ENCODE peak calls at places on chromosomes 12 and 14, in ten cellular contexts. R is BJ; J is NCI-H1105; B is NCI-H226; N is omental fat pad; F is activated naive CD4-positive, alpha-beta T cell treated with anti-CD3 and anti-CD28 coated beads, Interleukin-2, amount 10 ng/mL, durations not matched to agents 7 days and 5 days; U is OCI-LY7; X is activated CD8-positive, alpha-beta memory T cell treated with anti-CD3 and anti-CD28 coated beads for 4 hours; P is astrocyte of the spinal cord; D is KBM-7. A is an unnamed sample.

GRCh38 chr12:70049596-70050360 is 193.5 kb upstream of the CNOT2 start:
- DNase-seq in D (no peak), X (peak), U (peak), F (no peak), N (no peak), B (no peak), R (no peak), J (no peak), P (no peak), A (no peak)

GRCh38 chr12:45725631-45726593 is 3.6 kb upstream of the ARID2 start:
- DNase-seq in U (peak), J (peak), P (peak), D (peak), B (peak), N (no peak), F (peak), X (no peak), R (no peak), A (no peak)

GRCh38 chr12:9947674-9948073 is 15.5 kb upstream of the CLEC2A start:
- DNase-seq in U (no peak), X (no peak), D (no peak), B (no peak), N (no peak), F (no peak), R (no peak), P (no peak), J (no peak), A (no peak)

GRCh38 chr14:102016420-102017090 is 52.2 kb downstream of the DYNC1H1 start:
- DNase-seq in B (no peak), U (no peak), J (no peak), P (no peak), X (no peak), N (no peak), F (no peak), D (no peak), R (no peak), A (no peak)

GRCh38 chr12:124087251-124088141 is 114.5 kb downstream of the ZNF664 start:
- DNase-seq in U (no peak), F (no peak), B (no peak), N (no peak), D (no peak), X (no peak), P (no peak), J (no peak), R (no peak), A (no peak)

GRCh38 chr14:38171197-38171596 is 36.5 kb upstream of the SSTR1 start:
- DNase-seq in N (no peak), F (no peak), P (peak), X (no peak), B (peak), U (no peak), J (peak), R (peak), D (no peak), A (no peak)

GRCh38 chr12:6315704-6316597 is 5.5 kb downstream of the PLEKHG6 start:
- DNase-seq in F (no peak), N (no peak), D (no peak), X (no peak), B (no peak), P (no peak), J (no peak), U (no peak), R (no peak), A (no peak)

GRCh38 chr12:93134893-93135285 is 205.8 kb upstream of the EEA1 start:
- DNase-seq in U (no peak), P (no peak), B (no peak), X (no peak), J (no peak), D (no peak), F (no peak), N (no peak), R (no peak), A (no peak)

GRCh38 chr12:43338848-43339526 is 213.0 kb downstream of the ADAMTS20 start:
- DNase-seq in D (peak), X (no peak), J (peak), R (peak), F (no peak), N (no peak), P (peak), U (no peak), B (peak), A (no peak)

GRCh38 chr12:127355061-127355820 is 911.7 kb upstream of the TMEM132C start:
- DNase-seq in X (no peak), R (no peak), F (no peak), N (no peak), J (no peak), P (peak), D (no peak), B (no peak), U (no peak), A (no peak)

GRCh38 chr14:99175331-99176155 is 96.5 kb downstream of the BCL11B start:
- DNase-seq in P (no peak), R (no peak), J (no peak), F (peak), X (no peak), N (no peak), B (no peak), U (no peak), D (no peak), A (no peak)

GRCh38 chr14:49766839-49767238 is 1.1 kb upstream of the KLHDC2 start:
- DNase-seq in N (no peak), X (no peak), P (no peak), B (no peak), D (no peak), U (peak), R (no peak), F (no peak), J (no peak), A (no peak)

GRCh38 chr12:38919191-38919590 is 13.8 kb upstream of the CPNE8 start:
- DNase-seq in J (no peak), N (no peak), D (no peak), B (no peak), X (no peak), R (no peak), U (no peak), P (peak), F (no peak), A (no peak)

GRCh38 chr14:55309154-55309553 is 37.9 kb downstream of the FBXO34 start:
- DNase-seq in P (no peak), U (no peak), X (no peak), B (no peak), N (no peak), R (no peak), D (no peak), J (no peak), F (no peak), A (no peak)

GRCh38 chr12:55930771-55931316 is at the start of gene DGKA:
- DNase-seq in F (peak), P (peak), B (peak), D (peak), N (no peak), U (peak), R (no peak), X (no peak), J (no peak), A (no peak)

GRCh38 chr12:12240671-12241345 is 26.0 kb downstream of the LRP6 start:
- DNase-seq in N (no peak), U (no peak), B (no peak), R (no peak), F (no peak), D (no peak), P (peak), X (no peak), J (no peak), A (peak)

GRCh38 chr14:43778607-43778955 is 728.5 kb downstream of the FSCB start:
- DNase-seq in F (no peak), N (no peak), R (no peak), X (no peak), P (no peak), U (no peak), B (no peak), J (no peak), D (no peak), A (no peak)

GRCh38 chr12:23640754-23641153 is 308.7 kb downstream of the SOX5 start:
- DNase-seq in B (no peak), U (no peak), P (no peak), N (no peak), D (no peak), X (no peak), R (no peak), J (peak), F (no peak), A (no peak)

GRCh38 chr12:954736-955135 is 5.2 kb upstream of the RAD52 start:
- DNase-seq in R (peak), B (no peak), X (no peak), P (no peak), U (no peak), J (no peak), F (no peak), N (no peak), D (no peak), A (no peak)

GRCh38 chr12:101040936-101041335 is 169.1 kb downstream of the SLC5A8 start:
- DNase-seq in F (no peak), B (peak), D (no peak), U (no peak), P (no peak), X (no peak), N (no peak), J (no peak), R (no peak), A (no peak)

GRCh38 chr12:108147279-108147678 is 18.2 kb downstream of the WSCD2 start:
- DNase-seq in B (no peak), N (no peak), X (no peak), F (no peak), D (no peak), U (no peak), R (no peak), J (no peak), P (no peak), A (no peak)

GRCh38 chr14:72907327-72907826 is 13.5 kb upstream of the DPF3 start:
- DNase-seq in R (no peak), J (no peak), P (no peak), D (no peak), U (no peak), B (peak), F (no peak), N (no peak), X (no peak), A (no peak)

GRCh38 chr14:35404496-35405303 is at the start of gene NFKBIA:
- DNase-seq in D (peak), N (peak), B (peak), X (peak), J (peak), R (no peak), P (peak), U (peak), F (peak), A (peak)

GRCh38 chr12:106311139-106311538 is 8.6 kb downstream of the TCP11L2 start:
- DNase-seq in R (no peak), N (no peak), F (no peak), B (no peak), U (no peak), D (peak), X (no peak), J (no peak), P (no peak), A (no peak)

A was measured in C1 segment of cervical spinal cord.